ENCODE peak calls at places on chromosomes 7 and 10, in seven cellular contexts. One of them, this sample, is unnamed.

GRCh38 chr10:125165584-125166340 is 5.4 kb upstream of the CTBP2 start:
- DNase-seq in WTC11: no peak
- DNase-seq in NCI-H1436: no peak
- DNase-seq in H9: no peak
- DNase-seq in non-pigmented ciliary epithelial cell: no peak
- DNase-seq in pancreas: no peak
- DNase-seq in ELR: no peak
- DNase-seq in this sample: no peak

GRCh38 chr7:5526190-5527037 is 102.8 kb upstream of the TNRC18 start:
- DNase-seq in non-pigmented ciliary epithelial cell: no peak
- DNase-seq in ELR: peak
- DNase-seq in NCI-H1436: no peak
- DNase-seq in pancreas: no peak
- DNase-seq in H9: peak
- DNase-seq in WTC11: peak
- DNase-seq in this sample: peak

GRCh38 chr7:45714521-45714820 is 140.3 kb downstream of the ADCY1 start:
- DNase-seq in non-pigmented ciliary epithelial cell: no peak
- DNase-seq in ELR: no peak
- DNase-seq in NCI-H1436: no peak
- DNase-seq in pancreas: no peak
- DNase-seq in H9: no peak
- DNase-seq in WTC11: no peak
- DNase-seq in this sample: no peak

GRCh38 chr7:5429253-5429856 is 5.7 kb upstream of the TNRC18 start:
- DNase-seq in H9: peak
- DNase-seq in pancreas: peak
- DNase-seq in ELR: peak
- DNase-seq in non-pigmented ciliary epithelial cell: no peak
- DNase-seq in WTC11: peak
- DNase-seq in NCI-H1436: no peak
- DNase-seq in this sample: no peak

GRCh38 chr7:124996778-124997177 is 67.2 kb upstream of the POT1 start:
- DNase-seq in NCI-H1436: no peak
- DNase-seq in ELR: peak
- DNase-seq in H9: peak
- DNase-seq in non-pigmented ciliary epithelial cell: no peak
- DNase-seq in WTC11: no peak
- DNase-seq in pancreas: no peak
- DNase-seq in this sample: no peak

GRCh38 chr7:135239263-135239662 is 5.6 kb downstream of the STRA8 start:
- DNase-seq in WTC11: no peak
- DNase-seq in non-pigmented ciliary epithelial cell: no peak
- DNase-seq in ELR: no peak
- DNase-seq in H9: no peak
- DNase-seq in NCI-H1436: no peak
- DNase-seq in pancreas: no peak
- DNase-seq in this sample: no peak

GRCh38 chr10:60937784-60938654 is 6.0 kb downstream of the RHOBTB1 start:
- DNase-seq in NCI-H1436: no peak
- DNase-seq in non-pigmented ciliary epithelial cell: no peak
- DNase-seq in ELR: peak
- DNase-seq in WTC11: no peak
- DNase-seq in pancreas: no peak
- DNase-seq in H9: no peak
- DNase-seq in this sample: no peak

GRCh38 chr7:147197006-147197405 is 1080.4 kb downstream of the CNTNAP2 start:
- DNase-seq in WTC11: no peak
- DNase-seq in pancreas: no peak
- DNase-seq in NCI-H1436: peak
- DNase-seq in ELR: peak
- DNase-seq in non-pigmented ciliary epithelial cell: no peak
- DNase-seq in H9: no peak
- DNase-seq in this sample: no peak

GRCh38 chr7:54785261-54785660 is 26.2 kb upstream of the SEC61G start:
- DNase-seq in pancreas: no peak
- DNase-seq in non-pigmented ciliary epithelial cell: no peak
- DNase-seq in NCI-H1436: no peak
- DNase-seq in ELR: peak
- DNase-seq in H9: no peak
- DNase-seq in WTC11: no peak
- DNase-seq in this sample: peak

GRCh38 chr10:132388901-132389630 is 7.9 kb upstream of the PWWP2B start:
- DNase-seq in WTC11: no peak
- DNase-seq in H9: peak
- DNase-seq in pancreas: peak
- DNase-seq in NCI-H1436: no peak
- DNase-seq in non-pigmented ciliary epithelial cell: no peak
- DNase-seq in ELR: peak
- DNase-seq in this sample: no peak

GRCh38 chr10:77532068-77532467 is 105.5 kb downstream of the KCNMA1 start:
- DNase-seq in pancreas: no peak
- DNase-seq in ELR: peak
- DNase-seq in non-pigmented ciliary epithelial cell: peak
- DNase-seq in WTC11: no peak
- DNase-seq in H9: no peak
- DNase-seq in NCI-H1436: no peak
- DNase-seq in this sample: peak